ENCODE peak calls at places on chromosomes 12 and 14, in eight cellular contexts. J, Z, T, H, G, Y, P and F are unnamed samples.
A peak's percentile ranks its signal among the peaks of the same experiment; 100 is the strongest.

GRCh38 chr12:3750616-3751015 is 2.3 kb downstream of the CRACR2A start:
- DNase-seq in P (no peak), Z (no peak), T (no peak), G (no peak), Y (no peak), J (no peak), H (no peak), F (no peak)

GRCh38 chr12:80565276-80565675 is 121.2 kb downstream of the PTPRQ start:
- DNase-seq in Z (no peak), Y (no peak), H (no peak), P (no peak), G (no peak), T (peak; percentile 49), J (no peak), F (no peak)

GRCh38 chr12:132161796-132162507 is 17.7 kb downstream of the NOC4L start:
- DNase-seq in Z (no peak), H (no peak), J (no peak), G (peak; percentile 13), Y (no peak), P (no peak), T (no peak), F (no peak)

GRCh38 chr12:52207106-52207505 is 15.3 kb upstream of the KRT80 start:
- DNase-seq in J (peak; percentile 4), T (no peak), P (no peak), H (no peak), Z (no peak), G (no peak), Y (no peak), F (no peak)

GRCh38 chr14:54591461-54592245 is 24.7 kb downstream of the SAMD4A start:
- DNase-seq in G (no peak), T (no peak), Z (no peak), Y (no peak), P (no peak), H (no peak), J (no peak), F (no peak)

GRCh38 chr12:52650520-52651081 is 1.4 kb downstream of the KRT2 start:
- DNase-seq in Y (no peak), P (no peak), J (no peak), H (no peak), T (no peak), G (no peak), Z (no peak), F (no peak)

GRCh38 chr12:777550-778047 is 25.2 kb downstream of the WNK1 start:
- DNase-seq in J (no peak), H (no peak), G (no peak), P (no peak), Z (no peak), Y (no peak), T (no peak), F (no peak)

GRCh38 chr14:23057757-23058653 is 685 bp upstream of the CDH24 start:
- DNase-seq in Z (peak; percentile 93), T (peak; percentile 45), P (peak; percentile 85), J (peak; percentile 81), Y (peak; percentile 92), H (peak; percentile 89), G (peak; percentile 96), F (peak; percentile 95)

GRCh38 chr12:52389313-52390207 is 4.1 kb upstream of the KRT84 start:
- DNase-seq in G (no peak), J (no peak), P (no peak), Z (no peak), H (no peak), Y (no peak), T (no peak), F (no peak)

GRCh38 chr14:73773441-73774243 is 59.5 kb upstream of the PNMA1 start:
- DNase-seq in P (no peak), H (no peak), T (no peak), G (no peak), Y (no peak), J (no peak), Z (no peak), F (no peak)

GRCh38 chr12:22064968-22065367 is 18.9 kb downstream of the CMAS start:
- DNase-seq in Z (no peak), Y (no peak), T (no peak), G (no peak), H (no peak), J (no peak), P (no peak), F (no peak)

GRCh38 chr12:52146822-52147366 is 44.9 kb downstream of the KRT80 start:
- DNase-seq in Z (no peak), J (no peak), H (no peak), G (no peak), T (no peak), P (no peak), Y (no peak), F (no peak)

GRCh38 chr14:54662491-54663116 is 95.7 kb downstream of the SAMD4A start:
- DNase-seq in J (no peak), P (no peak), H (no peak), Z (no peak), G (no peak), Y (no peak), T (no peak), F (no peak)

GRCh38 chr14:24337144-24337823 is 2.4 kb upstream of the ADCY4 start:
- DNase-seq in T (no peak), P (no peak), G (no peak), Y (no peak), Z (no peak), H (no peak), J (no peak), F (no peak)

GRCh38 chr12:108516511-108517275 is 1.6 kb downstream of the FICD start:
- DNase-seq in J (no peak), Z (no peak), P (no peak), G (no peak), Y (no peak), T (no peak), H (no peak), F (no peak)

GRCh38 chr12:28096649-28097048 is 93.6 kb upstream of the CCDC91 start:
- DNase-seq in Y (no peak), Z (no peak), T (no peak), J (no peak), H (peak; percentile 13), G (no peak), P (no peak), F (no peak)

GRCh38 chr12:95998611-95999300 is 2.6 kb upstream of the HAL start:
- DNase-seq in H (peak; percentile 59), G (no peak), T (peak; percentile 10), J (no peak), Z (no peak), Y (peak; percentile 33), P (peak; percentile 15), F (no peak)

GRCh38 chr12:65868133-65868705 is 43.9 kb downstream of the HMGA2 start:
- DNase-seq in H (no peak), G (no peak), Z (no peak), J (no peak), Y (no peak), T (peak; percentile 80), P (no peak), F (no peak)

GRCh38 chr14:74281069-74281468 is 21.7 kb downstream of the ABCD4 start:
- DNase-seq in T (no peak), Y (no peak), G (no peak), J (no peak), Z (no peak), H (no peak), P (no peak), F (no peak)

GRCh38 chr14:104142136-104143041 is 4.0 kb downstream of the KIF26A start:
- DNase-seq in P (no peak), Y (no peak), T (no peak), H (peak; percentile 3), J (no peak), G (peak; percentile 13), Z (no peak), F (no peak)

GRCh38 chr12:97943359-97943758 is 480.8 kb downstream of the RMST start:
- DNase-seq in G (no peak), Y (no peak), P (no peak), J (no peak), H (no peak), Z (no peak), T (no peak), F (no peak)

GRCh38 chr12:124609041-124609984 is 41.9 kb upstream of the NCOR2 start:
- DNase-seq in H (peak; percentile 98), Y (peak; percentile 98), T (no peak), P (peak; percentile 79), Z (peak; percentile 35), J (peak; percentile 45), G (no peak), F (peak; percentile 97)

GRCh38 chr14:94100847-94101246 is 9.7 kb upstream of the IFI27 start:
- DNase-seq in Y (no peak), G (no peak), H (no peak), T (peak; percentile 13), Z (no peak), P (no peak), J (peak; percentile 39), F (no peak)

GRCh38 chr12:105459760-105460325 is 129.4 kb downstream of the C12orf75 start:
- DNase-seq in J (no peak), H (no peak), G (no peak), T (no peak), P (no peak), Y (no peak), Z (no peak), F (no peak)

GRCh38 chr12:30701056-30701455 is 5.4 kb upstream of the IPO8 start:
- DNase-seq in Y (no peak), J (no peak), Z (no peak), P (no peak), H (no peak), T (no peak), G (no peak), F (no peak)

GRCh38 chr14:52729925-52730707 is at the start of gene STYX:
- DNase-seq in H (peak; percentile 99), P (peak; percentile 97), G (peak; percentile 100), T (peak; percentile 94), Y (peak; percentile 99), Z (peak; percentile 99), J (peak; percentile 99), F (peak; percentile 100)
- TF ChIP-seq CTCF in H (peak; percentile 45), P (no peak), G (no peak), T (no peak), Y (no peak), Z (no peak), J (peak; percentile 30), F (peak; percentile 46)

GRCh38 chr14:89388853-89389252 is 28.2 kb downstream of the FOXN3 start:
- DNase-seq in Z (no peak), H (no peak), G (no peak), T (no peak), Y (no peak), P (no peak), J (no peak), F (no peak)
- TF ChIP-seq CTCF in Z (no peak), H (no peak), G (no peak), T (peak; percentile 43), Y (no peak), P (no peak), J (no peak), F (no peak)

GRCh38 chr12:90987520-90987919 is 17.3 kb downstream of the EPYC start:
- DNase-seq in P (no peak), J (no peak), H (no peak), Y (no peak), T (no peak), G (no peak), Z (no peak), F (no peak)
- TF ChIP-seq CTCF in P (no peak), J (no peak), H (no peak), Y (no peak), T (no peak), G (peak; percentile 53), Z (peak; percentile 29), F (no peak)

DNA sequence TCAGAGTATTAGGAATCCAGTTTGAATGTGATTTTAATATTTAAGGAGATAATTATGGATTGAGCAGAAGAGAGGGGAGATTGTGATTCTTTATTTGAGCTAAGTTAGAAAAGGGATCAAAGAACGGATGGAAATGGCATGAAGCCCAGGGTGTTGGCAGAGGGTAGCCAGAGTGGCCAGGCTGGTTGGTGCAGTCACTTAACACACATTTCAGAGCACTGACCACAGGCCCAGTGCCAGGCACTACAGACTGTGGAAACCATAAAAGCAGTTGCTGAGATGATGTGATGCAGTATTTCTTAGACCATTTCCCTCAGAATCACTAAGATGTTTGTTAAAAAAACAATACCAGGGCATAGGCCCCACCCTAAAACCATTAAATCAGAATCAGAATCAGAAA is 167.7 kb upstream of the AMIGO2 start:
- DNase-seq in Y (peak; percentile 21), P (no peak), H (peak; percentile 90), T (no peak), G (no peak), J (no peak), Z (no peak), F (no peak)
- TF ChIP-seq CTCF in Y (no peak), P (no peak), H (no peak), T (no peak), G (no peak), J (no peak), Z (no peak), F (no peak)